ENCODE peak calls at places on chromosomes 7 and 10, in four cellular contexts. N is cardiac fibroblast, I is hippocampal formation, E is progenitor cell of endocrine pancreas. C is an unnamed sample.

GRCh38 chr10:119199231-119199992 is 8.0 kb upstream of the GRK5 start:
- DNase-seq in N (peak), I (peak), E (peak), C (peak)

GRCh38 chr10:109187677-109188076 is 735.6 kb downstream of the XPNPEP1 start:
- DNase-seq in N (peak), I (no peak), E (no peak), C (no peak)

GRCh38 chr10:98309366-98310355 is 41.7 kb upstream of the LOXL4 start:
- DNase-seq in N (peak), I (peak), E (peak), C (peak)

GRCh38 chr7:2796358-2797352 is 47.5 kb downstream of the GNA12 start:
- DNase-seq in N (peak), I (no peak), E (no peak), C (peak)

GRCh38 chr10:13382759-13383753 is 35.0 kb upstream of the SEPHS1 start:
- DNase-seq in N (no peak), I (no peak), E (peak), C (no peak)

GRCh38 chr7:27850531-27850930 is 110.6 kb downstream of the TAX1BP1 start:
- DNase-seq in N (no peak), I (no peak), E (no peak), C (no peak)

GRCh38 chr10:23442936-23443335 is 4.1 kb downstream of the OTUD1 start:
- DNase-seq in N (peak), I (no peak), E (no peak), C (no peak)

GRCh38 chr10:58573970-58574538 is 61.4 kb downstream of the BICC1 start:
- DNase-seq in N (no peak), I (no peak), E (no peak), C (no peak)

GRCh38 chr10:17144757-17145156 is 15.1 kb upstream of the CUBN start:
- DNase-seq in N (peak), I (no peak), E (no peak), C (no peak)

GRCh38 chr7:30655096-30655970 is 26.9 kb downstream of the CRHR2 start:
- DNase-seq in N (no peak), I (no peak), E (no peak), C (no peak)

GRCh38 chr10:10353326-10353725 is 664.3 kb upstream of the CELF2 start:
- DNase-seq in N (no peak), I (no peak), E (no peak), C (no peak)

GRCh38 chr10:122954731-122955050 is 664 bp upstream of the C10orf88 start:
- DNase-seq in N (no peak), I (no peak), E (no peak), C (no peak)

GRCh38 chr10:96473866-96474265 is 39.9 kb downstream of the TLL2 start:
- DNase-seq in N (no peak), I (no peak), E (no peak), C (no peak)

GRCh38 chr10:114920459-114920858 is 17.5 kb upstream of the TRUB1 start:
- DNase-seq in N (no peak), I (no peak), E (no peak), C (no peak)

GRCh38 chr10:101146392-101147251 is 15.5 kb downstream of the TLX1 start:
- DNase-seq in N (no peak), I (no peak), E (no peak), C (no peak)

GRCh38 chr7:51253157-51253556 is 63.5 kb downstream of the COBL start:
- DNase-seq in N (no peak), I (no peak), E (no peak), C (no peak)

GRCh38 chr7:105497016-105497415 is 25.1 kb downstream of the PUS7 start:
- DNase-seq in N (no peak), I (no peak), E (no peak), C (no peak)

GRCh38 chr10:27661511-27662286 is 83.9 kb downstream of the MKX start:
- DNase-seq in N (no peak), I (no peak), E (no peak), C (no peak)

GRCh38 chr10:109820620-109821405 is 102.5 kb downstream of the XPNPEP1 start:
- DNase-seq in N (no peak), I (no peak), E (no peak), C (no peak)

GRCh38 chr10:48627984-48628609 is 23.2 kb upstream of the ARHGAP22 start:
- DNase-seq in N (peak), I (no peak), E (no peak), C (no peak)

GRCh38 chr7:101804642-101805401 is 12.6 kb upstream of the CUX1 start:
- DNase-seq in N (no peak), I (no peak), E (peak), C (no peak)

GRCh38 chr7:27647052-27647451 is 15.6 kb downstream of the HIBADH start:
- DNase-seq in N (peak), I (no peak), E (no peak), C (no peak)

C was measured in right cardiac atrium.